ENCODE peak calls at places on chromosomes 6 and 20, in six cellular contexts. P is adrenal gland, H is transverse colon, I is endothelial cell of umbilical vein, J is Peyer's patch, F is IMR-90. W is an unnamed sample.

GRCh38 chr20:24842591-24843442 is 106.3 kb upstream of the CST7 start:
- DNase-seq in P (no peak), F (no peak), H (peak), J (no peak), I (no peak), W (no peak)

GRCh38 chr6:90895299-90896164 is 308.7 kb upstream of the MAP3K7 start:
- DNase-seq in I (no peak), F (no peak), J (no peak), H (no peak), P (no peak), W (no peak)

GRCh38 chr20:50815162-50815989 is 20.5 kb downstream of the BCAS4 start:
- DNase-seq in F (peak), H (peak), I (no peak), P (no peak), J (peak), W (peak)

GRCh38 chr20:21505810-21506530 is 7.9 kb downstream of the NKX2-2 start:
- DNase-seq in I (peak), H (peak), P (peak), J (no peak), F (peak), W (no peak)

GRCh38 chr6:68876792-68877493 is 241.9 kb downstream of the ADGRB3 start:
- DNase-seq in H (no peak), J (no peak), I (no peak), F (peak), P (no peak), W (no peak)

GRCh38 chr6:31485063-31485462 is 12.9 kb upstream of the MICB start:
- DNase-seq in F (peak), J (no peak), P (no peak), H (no peak), I (no peak), W (no peak)

GRCh38 chr6:81003156-81003555 is 749.3 kb downstream of the TENT5A start:
- DNase-seq in H (no peak), J (no peak), P (no peak), I (no peak), F (no peak), W (no peak)

GRCh38 chr6:156850356-156850755 is 73.2 kb downstream of the ARID1B start:
- DNase-seq in H (no peak), F (no peak), I (no peak), P (no peak), J (no peak), W (no peak)

GRCh38 chr6:137927777-137928218 is 60.7 kb downstream of the TNFAIP3 start:
- DNase-seq in P (no peak), F (peak), H (peak), I (peak), J (peak), W (no peak)

GRCh38 chr6:132961610-132962009 is 147.2 kb downstream of the RPS12 start:
- DNase-seq in H (no peak), J (no peak), F (no peak), I (no peak), P (no peak), W (no peak)

GRCh38 chr6:139990287-139990686 is 615.8 kb upstream of the CITED2 start:
- DNase-seq in P (peak), J (no peak), F (no peak), I (no peak), H (no peak), W (no peak)

GRCh38 chr20:63413323-63413722 is 52.2 kb upstream of the CHRNA4 start:
- DNase-seq in P (no peak), F (no peak), H (no peak), I (no peak), J (no peak), W (no peak)

GRCh38 chr20:57610261-57610952 is 9.8 kb downstream of the ZBP1 start:
- DNase-seq in J (no peak), F (no peak), I (no peak), H (peak), P (no peak), W (no peak)

GRCh38 chr6:138948780-138949179 is 39.3 kb downstream of the REPS1 start:
- DNase-seq in I (no peak), J (no peak), F (no peak), H (no peak), P (no peak), W (no peak)

GRCh38 chr20:19802099-19802491 is 44.0 kb downstream of the RIN2 start:
- DNase-seq in F (no peak), I (no peak), J (no peak), H (no peak), P (no peak), W (no peak)

GRCh38 chr6:143684484-143684883 is 6.7 kb downstream of the PHACTR2 start:
- DNase-seq in F (no peak), P (no peak), J (no peak), I (no peak), H (no peak), W (no peak)

GRCh38 chr20:53322651-53323050 is 271.0 kb downstream of the ZNF217 start:
- DNase-seq in J (no peak), P (no peak), F (no peak), H (no peak), I (no peak), W (no peak)

GRCh38 chr20:19419420-19419819 is 207.0 kb downstream of the SLC24A3 start:
- DNase-seq in F (no peak), P (no peak), J (no peak), H (no peak), I (no peak), W (no peak)

GRCh38 chr6:125791151-125791819 is 525 bp downstream of the NCOA7 start:
- DNase-seq in F (peak), I (peak), P (peak), H (peak), J (peak), W (peak)

GRCh38 chr20:4546786-4547185 is 174.9 kb upstream of the PRND start:
- DNase-seq in F (peak), P (no peak), I (peak), H (no peak), J (no peak), W (peak)

GRCh38 chr6:44470106-44470446 is 82.6 kb downstream of the CDC5L start:
- DNase-seq in J (no peak), I (no peak), P (no peak), H (no peak), F (no peak), W (no peak)

GRCh38 chr6:110265273-110265672 is 85.0 kb downstream of the CDC40 start:
- DNase-seq in J (no peak), P (no peak), F (no peak), H (no peak), I (no peak), W (no peak)

GRCh38 chr6:53793318-53793975 is 1.4 kb upstream of the LRRC1 start:
- DNase-seq in H (peak), F (peak), P (peak), I (peak), J (peak), W (peak)

GRCh38 chr6:158938811-158939254 is 61.2 kb downstream of the RSPH3 start:
- DNase-seq in J (peak), I (no peak), P (no peak), F (no peak), H (peak), W (no peak)

GRCh38 chr6:33610779-33611421 is 10.2 kb upstream of the ITPR3 start:
- DNase-seq in I (no peak), P (no peak), H (peak), F (no peak), J (no peak), W (no peak)

GRCh38 chr20:16803965-16804792 is 56.0 kb downstream of the OTOR start:
- DNase-seq in P (peak), I (peak), F (peak), J (no peak), H (peak), W (peak)

GRCh38 chr20:2801459-2801728 is 967 bp upstream of the CPXM1 start:
- DNase-seq in H (no peak), F (no peak), J (no peak), I (no peak), P (no peak), W (no peak)

GRCh38 chr6:89242574-89243330 is 25.6 kb upstream of the GABRR1 start:
- DNase-seq in H (peak), P (no peak), I (peak), J (no peak), F (peak), W (peak)

GRCh38 chr20:58923117-58923712 is 57.8 kb upstream of the NELFCD start:
- DNase-seq in J (no peak), P (no peak), F (no peak), I (no peak), H (no peak), W (no peak)

GRCh38 chr6:56172144-56172543 is 75.2 kb downstream of the COL21A1 start:
- DNase-seq in H (no peak), F (no peak), I (peak), P (no peak), J (no peak), W (no peak)

DNA sequence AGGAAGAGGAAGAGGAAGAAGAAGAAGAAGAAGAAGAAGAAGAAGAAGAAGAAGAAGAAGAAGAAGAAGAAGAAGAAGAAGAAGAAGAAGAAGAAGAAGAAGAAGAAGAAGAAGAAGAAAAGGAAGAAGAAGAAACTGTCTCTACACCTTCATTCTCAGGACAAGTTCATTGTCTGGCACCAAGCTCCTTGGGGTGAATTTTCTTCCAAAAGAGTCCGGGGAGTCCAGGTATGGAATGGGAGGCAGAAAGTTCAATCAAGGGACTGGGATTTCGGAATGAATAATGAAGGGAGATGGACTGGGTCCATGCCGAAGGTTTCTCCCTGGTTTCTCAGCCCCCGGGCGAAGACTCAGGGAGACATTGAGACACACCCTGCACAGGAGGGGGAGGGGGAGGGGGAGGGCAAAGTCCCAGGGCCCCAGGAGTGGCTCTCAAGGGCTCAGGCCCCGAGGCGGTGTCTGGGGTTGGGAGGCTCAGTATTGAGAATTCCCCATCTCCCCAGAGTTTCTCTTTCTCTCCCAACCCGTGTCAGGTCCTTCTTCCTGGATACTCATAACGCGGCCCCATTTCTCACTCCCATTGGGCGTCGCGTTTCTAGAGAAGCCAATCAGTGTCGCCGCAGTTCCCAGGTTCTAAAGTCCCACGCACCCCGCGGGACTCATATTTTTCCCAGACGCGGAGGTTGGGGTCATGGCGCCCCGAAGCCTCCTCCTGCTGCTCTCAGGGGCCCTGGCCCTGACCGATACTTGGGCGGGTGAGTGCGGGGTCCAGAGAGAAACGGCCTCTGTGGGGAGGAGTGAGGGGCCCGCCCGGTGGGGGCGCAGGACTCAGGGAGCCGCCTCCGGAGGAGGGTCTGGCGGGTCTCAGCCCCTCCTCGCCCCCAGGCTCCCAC is at the start of gene HLA-F:
- DNase-seq in P (peak), J (peak), I (peak), H (peak), F (peak), W (peak)
- TF ChIP-seq POLR2A in P (peak), J (peak), I (no peak), H (peak), F (no peak), W (no peak)

GRCh38 chr6:35224720-35225119 is 11.0 kb downstream of the SCUBE3 start:
- DNase-seq in J (no peak), F (no peak), I (no peak), P (no peak), H (no peak), W (no peak)
- TF ChIP-seq POLR2A in J (no peak), F (no peak), I (no peak), P (no peak), H (no peak), W (no peak)

GRCh38 chr6:63514488-63515173 is 57.6 kb upstream of the LOC128125822 start:
- DNase-seq in H (no peak), F (no peak), P (no peak), J (no peak), I (no peak), W (no peak)
- TF ChIP-seq POLR2A in H (no peak), F (no peak), P (no peak), J (no peak), I (no peak), W (no peak)

GRCh38 chr20:34852298-34852697 is 20.4 kb downstream of the GGT7 start:
- DNase-seq in P (no peak), I (no peak), F (no peak), H (no peak), J (no peak), W (no peak)
- TF ChIP-seq POLR2A in P (no peak), I (no peak), F (no peak), H (no peak), J (no peak), W (no peak)

GRCh38 chr6:8102122-8102958 is at the start of gene EEF1E1:
- DNase-seq in P (peak), I (peak), F (peak), J (peak), H (peak), W (peak)
- TF ChIP-seq POLR2A in P (peak), I (peak), F (peak), J (peak), H (peak), W (peak)

DNA sequence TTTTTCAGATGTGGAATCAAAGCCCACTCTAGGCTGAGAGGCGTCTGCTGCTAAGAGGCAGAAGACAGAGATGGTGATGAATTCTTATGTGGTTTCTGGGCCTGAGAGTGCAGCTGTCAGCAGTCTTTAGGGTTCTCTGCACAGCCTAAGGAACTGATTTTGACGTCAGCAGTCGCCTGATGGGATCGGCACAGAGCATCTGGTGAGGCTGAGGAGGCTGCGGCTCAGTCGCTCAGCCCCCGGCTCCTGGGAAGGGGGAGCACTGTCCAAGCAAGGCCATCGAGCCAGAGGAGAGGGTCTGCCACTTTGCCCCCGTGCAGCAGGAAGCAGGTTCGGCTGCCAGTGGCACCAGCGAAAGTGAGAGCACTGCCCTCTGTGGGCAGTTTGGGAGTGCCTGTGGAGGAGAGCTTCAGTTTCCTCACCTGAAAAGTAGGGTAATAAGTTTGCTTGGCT is 92.5 kb downstream of the TCP11 start:
- DNase-seq in P (peak), H (peak), I (no peak), F (peak), J (no peak), W (no peak)
- TF ChIP-seq POLR2A in P (peak), H (peak), I (no peak), F (no peak), J (no peak), W (no peak)

DNA sequence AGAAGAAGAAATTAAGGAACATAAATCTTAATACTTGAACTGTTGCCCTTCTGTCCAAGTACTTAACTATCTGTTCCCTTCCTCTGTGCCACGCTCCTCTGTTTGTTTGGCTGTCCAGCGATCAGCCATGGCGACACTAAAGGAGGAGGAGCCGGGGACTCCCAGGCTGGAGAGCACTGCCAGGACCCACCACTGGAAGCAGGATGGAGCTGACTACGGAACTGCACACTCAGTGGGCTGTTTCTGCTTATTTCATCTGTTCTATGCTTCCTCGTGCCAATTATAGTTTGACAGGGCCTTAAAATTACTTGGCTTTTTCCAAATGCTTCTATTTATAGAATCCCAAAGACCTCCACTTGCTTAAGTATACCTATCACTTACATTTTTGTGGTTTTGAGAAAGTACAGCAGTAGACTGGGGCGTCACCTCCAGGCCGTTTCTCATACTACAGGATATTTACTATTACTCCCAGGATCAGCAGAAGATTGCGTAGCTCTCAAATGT is 17.1 kb downstream of the IRF4 start:
- DNase-seq in J (no peak), I (peak), H (no peak), P (peak), F (peak), W (peak)
- TF ChIP-seq POLR2A in J (no peak), I (no peak), H (no peak), P (no peak), F (no peak), W (no peak)

GRCh38 chr6:43061861-43062260 is 2.4 kb downstream of the KLC4 start:
- DNase-seq in F (peak), H (no peak), I (no peak), P (no peak), J (no peak), W (peak)

GRCh38 chr6:43058511-43058910 is 723 bp downstream of the MRPL2 start:
- DNase-seq in I (no peak), J (no peak), F (no peak), H (no peak), P (no peak), W (no peak)

GRCh38 chr6:43060755-43061633 is 1.6 kb downstream of the KLC4 start:
- DNase-seq in F (no peak), H (no peak), J (no peak), P (no peak), I (no peak), W (no peak)

GRCh38 chr6:43060034-43060754 is 763 bp downstream of the KLC4 start:
- DNase-seq in P (peak), H (peak), F (no peak), J (no peak), I (no peak), W (peak)

DNA sequence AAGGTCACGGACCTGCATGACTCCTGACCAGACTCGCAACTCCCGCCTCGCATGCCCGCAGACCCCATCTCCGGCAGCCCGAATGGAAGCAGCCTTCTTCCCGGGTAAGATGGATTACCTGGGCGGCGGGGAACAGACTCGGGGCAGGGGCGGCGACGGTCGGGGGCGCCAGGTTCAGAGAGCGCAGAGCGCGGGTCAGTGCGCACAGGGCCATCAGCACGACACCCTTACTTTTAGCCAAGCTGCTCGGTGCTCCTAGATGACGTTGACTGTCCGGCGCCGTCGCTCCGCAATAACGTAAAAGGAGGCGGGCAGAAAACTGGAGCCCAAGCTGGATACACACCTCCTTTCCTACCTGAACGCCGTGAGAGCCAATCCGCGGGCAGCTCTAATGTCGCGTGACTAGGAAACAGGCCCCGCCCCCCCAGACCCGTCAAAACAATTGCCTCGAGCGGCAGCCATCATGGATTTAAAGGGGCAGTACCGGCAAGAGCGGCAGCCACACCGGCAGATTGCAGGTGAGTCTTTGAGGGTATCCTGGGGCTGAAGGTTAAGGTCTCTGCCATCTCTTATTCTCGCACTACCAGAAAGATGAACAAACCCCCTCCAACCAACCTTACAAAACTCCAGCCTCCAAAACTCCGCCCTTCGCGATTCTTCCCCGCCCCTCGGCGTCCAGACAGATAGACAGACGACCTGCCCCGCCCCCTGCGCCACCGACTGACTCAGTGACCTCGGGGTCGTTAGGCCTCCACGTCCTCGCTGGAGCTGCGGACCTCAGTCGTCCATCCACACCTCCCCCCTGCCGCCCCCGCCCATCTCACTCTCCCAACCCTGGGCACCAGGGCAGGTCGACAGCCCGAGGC is at the start of the genes KLC4 and MRPL2:
- DNase-seq in H (peak), F (peak), J (peak), P (peak), I (peak), W (peak)
- TF ChIP-seq POLR2A in H (peak), F (peak), J (peak), P (peak), I (peak), W (peak)